ENCODE peak calls at places on chromosomes 11 and 22, in five cellular contexts. W is GM23248, A is OCI-LY7, E is mesenchymal stem cell, J is transverse colon. X is an unnamed sample.

GRCh38 chr22:32661296-32661695 is 140.2 kb upstream of the TIMP3 start:
- DNase-seq in W (peak; percentile 94), A (no peak), E (peak; percentile 93), J (peak; percentile 24), X (no peak)

GRCh38 chr22:41940853-41941765 is 5.8 kb downstream of the CENPM start:
- DNase-seq in W (peak; percentile 95), A (peak; percentile 85), E (peak; percentile 98), J (peak; percentile 92), X (peak; percentile 82)

GRCh38 chr11:62892077-62892922 is 11.6 kb downstream of the SLC3A2 start:
- DNase-seq in W (no peak), A (no peak), E (no peak), J (no peak), X (peak; percentile 61)

GRCh38 chr11:118082880-118083543 is 3.8 kb downstream of the SMIM35 start:
- DNase-seq in W (no peak), A (no peak), E (no peak), J (no peak), X (peak; percentile 31)

GRCh38 chr22:19663821-19664325 is 50.4 kb upstream of the SEPTIN5 start:
- DNase-seq in W (peak; percentile 82), A (no peak), E (peak; percentile 5), J (no peak), X (no peak)

GRCh38 chr11:84498016-84498415 is 1129.1 kb downstream of the DLG2 start:
- DNase-seq in W (peak; percentile 82), A (no peak), E (peak; percentile 4), J (no peak), X (no peak)

GRCh38 chr22:39369186-39369585 is 19.4 kb downstream of the SYNGR1 start:
- DNase-seq in W (no peak), A (no peak), E (no peak), J (no peak), X (no peak)

GRCh38 chr11:121524233-121524631 is 71.5 kb upstream of the SORL1-AS1 start:
- DNase-seq in W (no peak), A (no peak), E (no peak), J (no peak), X (no peak)

GRCh38 chr11:42951266-42951665 is 360.5 kb upstream of the API5 start:
- DNase-seq in W (no peak), A (no peak), E (no peak), J (no peak), X (no peak)

GRCh38 chr22:49667236-49667635 is 160.4 kb downstream of the BRD1 start:
- DNase-seq in W (no peak), A (peak; percentile 37), E (no peak), J (peak; percentile 22), X (no peak)

GRCh38 chr22:48177591-48177990 is 1415.1 kb downstream of the TBC1D22A start:
- DNase-seq in W (no peak), A (no peak), E (no peak), J (no peak), X (no peak)

GRCh38 chr22:38964989-38965388 is 7.6 kb downstream of the APOBEC3A start:
- DNase-seq in W (no peak), A (no peak), E (no peak), J (peak; percentile 46), X (peak; percentile 55)

GRCh38 chr22:40757071-40757470 is 62.1 kb downstream of the SLC25A17 start:
- DNase-seq in W (peak; percentile 69), A (no peak), E (no peak), J (no peak), X (no peak)

GRCh38 chr22:20591660-20592310 is 84.4 kb downstream of the MED15 start:
- DNase-seq in W (no peak), A (no peak), E (no peak), J (no peak), X (no peak)

GRCh38 chr22:48394787-48395620 is 1432.7 kb downstream of the BRD1 start:
- DNase-seq in W (no peak), A (no peak), E (no peak), J (no peak), X (no peak)

GRCh38 chr22:50178471-50178864 is 7.2 kb upstream of the TRABD start:
- DNase-seq in W (peak; percentile 38), A (no peak), E (no peak), J (no peak), X (no peak)

GRCh38 chr11:94737171-94737611 is 31.0 kb upstream of the AMOTL1 start:
- DNase-seq in W (peak; percentile 44), A (no peak), E (peak; percentile 67), J (no peak), X (no peak)

GRCh38 chr11:75233688-75234295 is 6.8 kb upstream of the TPBGL start:
- DNase-seq in W (peak; percentile 64), A (peak; percentile 35), E (peak; percentile 68), J (no peak), X (peak; percentile 15)

GRCh38 chr22:39252461-39253391 is 7.9 kb upstream of the PDGFB start:
- DNase-seq in W (peak; percentile 46), A (no peak), E (no peak), J (no peak), X (no peak)

GRCh38 chr11:12235945-12236743 is 125.8 kb downstream of the MICAL2 start:
- DNase-seq in W (peak; percentile 76), A (peak; percentile 41), E (peak; percentile 78), J (peak; percentile 32), X (peak; percentile 67)

GRCh38 chr11:73818838-73819237 is 31.2 kb downstream of the MRPL48 start:
- DNase-seq in W (peak; percentile 36), A (no peak), E (peak; percentile 63), J (no peak), X (no peak)
- H3K4me3 ChIP-seq in W (no peak overlapping the region), A (no peak overlapping the region), E (no peak overlapping the region), J (no peak overlapping the region), X (no peak overlapping the region)

GRCh38 chr22:22388494-22388893 is 120.0 kb downstream of the ZNF280B start:
- DNase-seq in W (no peak), A (no peak), E (no peak), J (no peak), X (no peak)
- H3K4me3 ChIP-seq in W (no peak overlapping the region), A (no peak overlapping the region), E (no peak overlapping the region), J (no peak overlapping the region), X (no peak overlapping the region)

GRCh38 chr11:107446822-107447431 is 10.7 kb downstream of the CWF19L2 start:
- DNase-seq in W (no peak), A (no peak), E (no peak), J (no peak), X (no peak)
- H3K4me3 ChIP-seq in W (no peak overlapping the region), A (no peak overlapping the region), E (no peak overlapping the region), J (no peak overlapping the region), X (no peak overlapping the region)

DNA sequence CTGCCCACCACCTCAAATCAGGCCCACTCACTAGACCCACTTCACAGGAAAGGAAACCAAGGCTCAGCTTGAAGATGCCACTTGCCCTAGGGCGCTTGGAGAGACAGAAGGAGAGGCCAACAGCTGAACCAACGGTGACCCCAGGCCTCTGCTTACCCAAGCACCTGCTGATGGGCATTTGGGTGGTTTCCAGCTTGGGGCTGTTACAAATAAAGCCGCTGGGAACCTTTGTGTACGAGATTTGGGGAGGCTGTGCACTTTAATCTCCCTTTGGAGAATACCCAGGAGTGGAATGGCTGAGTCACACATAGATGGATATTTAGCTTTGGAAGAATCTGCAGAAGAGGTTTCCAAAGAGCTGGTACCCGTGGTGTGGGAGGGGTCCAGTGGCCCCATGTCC is 50.9 kb upstream of the LINC01488 start:
- DNase-seq in W (peak; percentile 39), A (no peak), E (no peak), J (no peak), X (no peak)
- H3K4me3 ChIP-seq in W (no peak overlapping the region), A (no peak overlapping the region), E (no peak overlapping the region), J (no peak overlapping the region), X (no peak overlapping the region)

GRCh38 chr11:48098024-48098423 is 117.7 kb downstream of the PTPRJ start:
- DNase-seq in W (no peak), A (no peak), E (no peak), J (no peak), X (no peak)
- H3K4me3 ChIP-seq in W (no peak overlapping the region), A (no peak overlapping the region), E (no peak overlapping the region), J (no peak overlapping the region), X (no peak overlapping the region)

GRCh38 chr11:111910637-111911562 is 670 bp downstream of the CRYAB start:
- DNase-seq in W (peak; percentile 77), A (no peak), E (no peak), J (no peak), X (peak; percentile 53)
- H3K4me3 ChIP-seq in W (peak overlapping the region; percentile 65), A (no peak overlapping the region), E (peak overlapping the region; percentile 86), J (peak overlapping the region; percentile 49), X (no peak overlapping the region)